ENCODE peak calls at places on chromosomes 6 and 20, in four cellular contexts. Y is foreskin fibroblast, P is progenitor cell of endocrine pancreas, D is dorsolateral prefrontal cortex. N is an unnamed sample.

GRCh38 chr6:45377041-45377554 is 636 bp downstream of the SUPT3H start:
- DNase-seq in Y (no peak), P (no peak), D (no peak), N (peak)

GRCh38 chr6:110355727-110356126 is 2.4 kb downstream of the METTL24 start:
- DNase-seq in P (no peak), D (peak), Y (no peak), N (no peak)

GRCh38 chr20:5073154-5074049 is 46.4 kb downstream of the PCNA start:
- DNase-seq in P (no peak), Y (peak), D (peak), N (no peak)

GRCh38 chr6:1388081-1388926 is 1.1 kb upstream of the FOXF2 start:
- DNase-seq in Y (peak), P (no peak), D (no peak), N (peak)

GRCh38 chr6:4664117-4664626 is 112.0 kb upstream of the CDYL start:
- DNase-seq in P (no peak), D (peak), Y (peak), N (no peak)

GRCh38 chr6:124551711-124552233 is 410.5 kb upstream of the RNF217 start:
- DNase-seq in P (no peak), Y (no peak), D (no peak), N (no peak)

GRCh38 chr6:134667106-134667505 is 282.8 kb downstream of the ALDH8A1 start:
- DNase-seq in Y (no peak), D (no peak), P (no peak), N (no peak)

GRCh38 chr6:14172575-14172974 is 55.0 kb downstream of the CD83 start:
- DNase-seq in D (no peak), P (no peak), Y (no peak), N (no peak)

GRCh38 chr6:134398453-134398852 is 80.5 kb upstream of the SGK1 start:
- DNase-seq in Y (no peak), P (no peak), D (no peak), N (no peak)

GRCh38 chr6:143243786-143244185 is 183.1 kb downstream of the AIG1 start:
- DNase-seq in P (no peak), D (no peak), Y (no peak), N (no peak)

GRCh38 chr6:96980142-96980541 is 55.6 kb downstream of the KLHL32 start:
- DNase-seq in D (no peak), Y (no peak), P (no peak), N (no peak)

GRCh38 chr6:53347250-53347920 is 1.4 kb downstream of the ELOVL5 start:
- DNase-seq in D (no peak), P (no peak), Y (peak), N (no peak)

GRCh38 chr20:62147125-62147524 is 3.6 kb downstream of the SS18L1 start:
- DNase-seq in Y (no peak), D (no peak), P (no peak), N (no peak)

GRCh38 chr6:82057846-82058554 is 189.5 kb downstream of the IBTK start:
- DNase-seq in D (no peak), Y (peak), P (no peak), N (no peak)

GRCh38 chr6:42279966-42280629 is 62.4 kb upstream of the MRPS10 start:
- DNase-seq in P (no peak), Y (peak), D (no peak), N (no peak)

GRCh38 chr6:148335582-148335981 is 7.1 kb upstream of the SASH1 start:
- DNase-seq in P (no peak), Y (no peak), D (no peak), N (no peak)

GRCh38 chr6:140303218-140303949 is 928.9 kb upstream of the CITED2 start:
- DNase-seq in Y (no peak), D (no peak), P (no peak), N (no peak)

GRCh38 chr20:24106801-24107158 is 118.2 kb upstream of the GGTLC1 start:
- DNase-seq in D (no peak), P (no peak), Y (no peak), N (no peak)

GRCh38 chr6:90584636-90585255 is 2.1 kb downstream of the MAP3K7 start:
- DNase-seq in P (no peak), D (no peak), Y (no peak), N (peak)

GRCh38 chr6:129590408-129591022 is 119.5 kb downstream of the ARHGAP18 start:
- DNase-seq in D (no peak), Y (peak), P (no peak), N (no peak)

GRCh38 chr6:89139509-89140346 is 6.1 kb upstream of the PM20D2 start:
- DNase-seq in P (no peak), Y (peak), D (no peak), N (no peak)

GRCh38 chr20:32356935-32357868 is 929 bp upstream of the ASXL1 start:
- DNase-seq in Y (peak), D (no peak), P (peak), N (no peak)

GRCh38 chr6:30483677-30484279 is 5.5 kb upstream of the HLA-E start:
- DNase-seq in Y (peak), D (no peak), P (no peak), N (peak)

GRCh38 chr6:37170273-37171140 is 555 bp downstream of the PIM1 start:
- DNase-seq in Y (peak), P (peak), D (peak), N (peak)

GRCh38 chr6:165717732-165718465 is 54.9 kb upstream of the PDE10A start:
- DNase-seq in D (no peak), Y (no peak), P (no peak), N (no peak)

GRCh38 chr20:33373735-33374605 is 27.3 kb downstream of the CDK5RAP1 start:
- DNase-seq in P (no peak), Y (peak), D (no peak), N (no peak)

GRCh38 chr20:46324379-46324778 is 16.1 kb upstream of the CDH22 start:
- DNase-seq in Y (no peak), D (no peak), P (no peak), N (no peak)

GRCh38 chr6:11989376-11989775 is 22.7 kb upstream of the HIVEP1 start:
- DNase-seq in Y (peak), D (no peak), P (no peak), N (no peak)

GRCh38 chr20:62501801-62502495 is 26.2 kb upstream of the GATA5 start:
- DNase-seq in P (no peak), D (no peak), Y (peak), N (peak)

GRCh38 chr6:169411296-169411695 is 157.7 kb upstream of the THBS2 start:
- DNase-seq in D (no peak), P (no peak), Y (no peak), N (no peak)

GRCh38 chr20:63552481-63553249 is 1.3 kb upstream of the FNDC11 start:
- DNase-seq in Y (peak), D (no peak), P (no peak), N (no peak)

GRCh38 chr6:169238766-169239165 is 14.9 kb downstream of the THBS2 start:
- DNase-seq in P (no peak), Y (no peak), D (no peak), N (no peak)

GRCh38 chr6:15501806-15502450 is 160.9 kb downstream of the DTNBP1 start:
- DNase-seq in Y (peak), D (peak), P (no peak), N (no peak)
- TF ChIP-seq CTCF in Y (no peak), D (no peak), P (no peak), N (no peak)

DNA sequence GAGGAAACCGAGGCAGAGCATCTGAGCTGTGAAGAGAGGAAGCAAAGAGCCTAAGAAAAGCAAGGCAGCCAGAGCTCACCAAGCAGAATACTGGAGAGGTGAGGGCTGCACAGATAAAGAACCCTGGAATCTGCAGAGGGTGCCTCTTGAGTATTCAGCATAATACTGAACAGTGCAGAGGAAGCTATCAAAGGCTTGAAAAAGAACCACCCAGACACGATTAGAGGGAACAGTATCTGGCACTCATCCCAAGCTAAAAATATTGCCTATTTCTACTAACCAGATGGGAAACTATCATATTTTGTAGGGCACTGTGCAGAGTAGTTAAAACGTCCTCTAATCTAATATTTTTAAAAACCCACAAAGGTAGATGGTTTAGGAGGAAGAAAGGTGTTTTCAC is 41.8 kb upstream of the OPRM1 start:
- DNase-seq in P (no peak), D (no peak), Y (no peak), N (no peak)
- TF ChIP-seq CTCF in P (no peak), D (no peak), Y (no peak), N (no peak)

DNA sequence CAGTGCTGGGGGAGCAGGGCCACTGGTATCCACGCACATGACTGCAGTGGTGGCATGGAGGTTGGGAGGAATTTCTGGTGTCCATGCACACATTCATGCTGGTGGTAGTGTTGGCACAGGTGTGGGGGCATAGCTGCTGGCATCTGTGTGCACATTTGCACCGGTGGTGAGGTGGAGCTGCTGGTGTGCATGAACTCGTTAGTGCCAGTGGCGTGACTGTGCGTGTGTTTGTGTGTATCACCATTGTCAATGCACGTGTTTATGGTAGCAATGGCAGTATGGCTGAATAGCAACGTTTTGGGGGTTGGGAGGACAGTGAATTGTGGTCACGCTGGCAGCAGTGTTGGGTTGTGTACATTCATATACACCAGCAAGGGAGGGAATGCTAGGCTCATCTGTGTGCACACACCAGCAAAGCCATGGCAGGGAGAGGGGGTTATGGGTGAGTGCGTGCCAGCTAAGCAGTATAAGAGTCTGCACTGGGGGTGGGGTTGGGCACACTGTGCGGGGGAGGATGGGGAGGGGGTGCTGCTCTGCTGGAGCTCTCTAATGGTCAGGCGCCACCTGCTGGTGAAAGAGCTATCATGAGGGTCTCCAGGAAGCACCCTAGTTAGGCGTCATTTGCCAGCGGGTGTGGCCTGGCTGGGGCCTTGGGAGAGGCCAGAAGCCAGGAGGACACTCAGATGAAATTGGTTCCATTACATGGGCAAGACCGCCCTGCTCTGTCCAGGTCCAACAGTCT is 626.1 kb upstream of the ID4 start:
- DNase-seq in D (no peak), P (no peak), Y (no peak), N (no peak)
- TF ChIP-seq CTCF in D (no peak), P (peak), Y (no peak), N (peak)

GRCh38 chr6:158538741-158539140 is 21.1 kb upstream of the TMEM181 start:
- DNase-seq in Y (peak), D (no peak), P (no peak), N (no peak)
- TF ChIP-seq CTCF in Y (no peak), D (no peak), P (no peak), N (no peak)

GRCh38 chr6:137799950-137800568 is 67.0 kb upstream of the TNFAIP3 start:
- DNase-seq in P (no peak), D (no peak), Y (peak), N (peak)
- TF ChIP-seq CTCF in P (peak), D (peak), Y (peak), N (peak)

N was measured in GM13976.